ENCODE peak calls at places on chromosomes 3 and 15, in seven cellular contexts. W is GM23248, L is fibroblast of mammary gland, C is COR-L47, X is posterior cingulate gyrus, P is T-helper 1 cell, F is T-helper 9 cell. B is an unnamed sample.

GRCh38 chr3:51355891-51356578 is 29.1 kb upstream of the MANF start:
- DNase-seq in X (no peak), C (no peak), P (no peak), L (no peak), W (no peak), F (no peak), B (no peak)

GRCh38 chr3:4680881-4681300 is 187.7 kb downstream of the ITPR1 start:
- DNase-seq in X (no peak), L (peak), F (no peak), P (no peak), C (no peak), W (peak), B (no peak)

GRCh38 chr3:157392104-157392503 is 44.5 kb upstream of the PTX3 start:
- DNase-seq in F (no peak), W (no peak), X (no peak), C (no peak), P (no peak), L (no peak), B (no peak)

GRCh38 chr3:11532865-11533490 is 110.7 kb downstream of the VGLL4 start:
- DNase-seq in P (no peak), W (no peak), C (no peak), L (peak), X (no peak), F (no peak), B (no peak)

GRCh38 chr15:54576303-54576935 is 598.2 kb downstream of the UNC13C start:
- DNase-seq in F (no peak), P (no peak), C (no peak), W (no peak), L (no peak), X (no peak), B (no peak)

GRCh38 chr3:183438749-183439148 is 10.3 kb upstream of the MCF2L2 start:
- DNase-seq in W (no peak), X (no peak), L (no peak), F (no peak), C (peak), P (no peak), B (peak)

GRCh38 chr3:4877173-4877787 is 102.0 kb upstream of the BHLHE40 start:
- DNase-seq in F (no peak), L (no peak), X (no peak), C (no peak), W (no peak), P (no peak), B (no peak)

GRCh38 chr3:168752339-168752738 is 656.6 kb upstream of the GOLIM4 start:
- DNase-seq in L (no peak), C (no peak), W (no peak), P (no peak), X (no peak), F (no peak), B (no peak)

GRCh38 chr3:48594431-48595049 is 589 bp downstream of the COL7A1 start:
- DNase-seq in L (peak), W (peak), F (no peak), P (no peak), X (no peak), C (no peak), B (no peak)

GRCh38 chr3:132726341-132726823 is 4.2 kb upstream of the NPHP3 start:
- DNase-seq in L (peak), X (no peak), W (peak), F (no peak), C (peak), P (no peak), B (peak)

GRCh38 chr3:64276131-64276530 is 50.9 kb upstream of the PRICKLE2 start:
- DNase-seq in X (no peak), F (no peak), P (no peak), C (no peak), L (no peak), W (no peak), B (no peak)

GRCh38 chr3:74546426-74546825 is 68.0 kb downstream of the CNTN3 start:
- DNase-seq in L (peak), P (no peak), F (no peak), C (no peak), W (peak), X (no peak), B (no peak)

GRCh38 chr3:101383656-101384055 is 63.3 kb upstream of the IMPG2 start:
- DNase-seq in P (no peak), F (no peak), L (no peak), W (no peak), C (no peak), X (no peak), B (no peak)

GRCh38 chr15:36622247-36622795 is 42.9 kb downstream of the CDIN1 start:
- DNase-seq in C (no peak), X (no peak), P (no peak), L (no peak), F (no peak), W (no peak), B (no peak)

GRCh38 chr3:124396397-124396796 is 333.9 kb upstream of the UMPS start:
- DNase-seq in F (no peak), L (no peak), X (no peak), W (no peak), P (no peak), C (peak), B (no peak)

GRCh38 chr3:15361494-15362214 is 29.3 kb upstream of the SH3BP5 start:
- DNase-seq in P (no peak), C (no peak), F (no peak), X (no peak), L (peak), W (peak), B (no peak)

GRCh38 chr3:71244153-71245051 is 339.1 kb downstream of the FOXP1 start:
- DNase-seq in C (no peak), L (peak), W (peak), X (no peak), P (no peak), F (no peak), B (no peak)

GRCh38 chr3:141454906-141455602 is 31.8 kb upstream of the RASA2 start:
- DNase-seq in P (no peak), F (no peak), W (peak), X (no peak), L (peak), C (peak), B (peak)

GRCh38 chr3:42497009-42497731 is 5.3 kb upstream of the VIPR1 start:
- DNase-seq in X (no peak), P (no peak), L (peak), C (no peak), W (no peak), F (no peak), B (no peak)

GRCh38 chr3:27488821-27489220 is 4.6 kb upstream of the SLC4A7 start:
- DNase-seq in F (no peak), W (no peak), P (no peak), L (no peak), C (no peak), X (no peak), B (no peak)

GRCh38 chr3:169295126-169295525 is 368.4 kb downstream of the MECOM start:
- DNase-seq in L (peak), F (no peak), P (no peak), C (no peak), X (no peak), W (peak), B (no peak)

GRCh38 chr15:95263751-95264150 is 1032.4 kb downstream of the MCTP2 start:
- DNase-seq in P (no peak), C (no peak), X (no peak), L (no peak), W (no peak), F (no peak), B (no peak)

GRCh38 chr3:24222165-24222805 is 272.4 kb downstream of the THRB start:
- DNase-seq in X (no peak), P (no peak), C (no peak), L (no peak), W (no peak), F (no peak), B (no peak)

GRCh38 chr15:92416557-92416956 is 22.9 kb downstream of the ST8SIA2 start:
- DNase-seq in F (no peak), C (no peak), X (no peak), W (no peak), L (no peak), P (no peak), B (no peak)

B was measured in NCI-H2029.